ENCODE peak calls at places on chromosomes 7 and 10, in ten cellular contexts. One of them, this sample, is unnamed.
A peak's percentile ranks its signal among the peaks of the same experiment; 100 is the strongest.

GRCh38 chr7:30448461-30449189 is 30.0 kb downstream of the NOD1 start:
- DNase-seq in A549: no peak
- DNase-seq in aorta: no peak
- DNase-seq in fibroblast of lung: no peak
- DNase-seq in hepatocyte: no peak
- DNase-seq in spleen: no peak
- DNase-seq in ascending aorta: no peak
- DNase-seq in heart right ventricle: peak; percentile 50
- DNase-seq in PC-3: no peak
- DNase-seq in cardiac muscle cell: peak; percentile 76
- DNase-seq in this sample: no peak

GRCh38 chr10:14758451-14758850 is 16.2 kb downstream of the FAM107B start:
- DNase-seq in A549: no peak
- DNase-seq in aorta: no peak
- DNase-seq in fibroblast of lung: no peak
- DNase-seq in hepatocyte: no peak
- DNase-seq in spleen: no peak
- DNase-seq in ascending aorta: no peak
- DNase-seq in heart right ventricle: no peak
- DNase-seq in PC-3: no peak
- DNase-seq in cardiac muscle cell: no peak
- DNase-seq in this sample: no peak

GRCh38 chr10:8061274-8062211 is 7.1 kb downstream of the GATA3 start:
- DNase-seq in A549: no peak
- DNase-seq in aorta: no peak
- DNase-seq in fibroblast of lung: no peak
- DNase-seq in hepatocyte: no peak
- DNase-seq in spleen: no peak
- DNase-seq in ascending aorta: no peak
- DNase-seq in heart right ventricle: no peak
- DNase-seq in PC-3: no peak
- DNase-seq in cardiac muscle cell: peak; percentile 78
- DNase-seq in this sample: no peak

GRCh38 chr10:61776615-61777266 is 114.0 kb downstream of the CABCOCO1 start:
- DNase-seq in A549: no peak
- DNase-seq in aorta: no peak
- DNase-seq in fibroblast of lung: no peak
- DNase-seq in hepatocyte: no peak
- DNase-seq in spleen: no peak
- DNase-seq in ascending aorta: no peak
- DNase-seq in heart right ventricle: no peak
- DNase-seq in PC-3: no peak
- DNase-seq in cardiac muscle cell: no peak
- DNase-seq in this sample: no peak

GRCh38 chr7:36795451-36796021 is 71.2 kb upstream of the AOAH start:
- DNase-seq in A549: no peak
- DNase-seq in aorta: no peak
- DNase-seq in fibroblast of lung: no peak
- DNase-seq in hepatocyte: peak; percentile 27
- DNase-seq in spleen: no peak
- DNase-seq in ascending aorta: no peak
- DNase-seq in heart right ventricle: no peak
- DNase-seq in PC-3: peak; percentile 31
- DNase-seq in cardiac muscle cell: no peak
- DNase-seq in this sample: no peak

GRCh38 chr10:23499317-23499716 is 60.4 kb downstream of the OTUD1 start:
- DNase-seq in A549: no peak
- DNase-seq in aorta: no peak
- DNase-seq in fibroblast of lung: no peak
- DNase-seq in hepatocyte: no peak
- DNase-seq in spleen: no peak
- DNase-seq in ascending aorta: no peak
- DNase-seq in heart right ventricle: no peak
- DNase-seq in PC-3: no peak
- DNase-seq in cardiac muscle cell: no peak
- DNase-seq in this sample: no peak

GRCh38 chr7:85114342-85114741 is 72.5 kb downstream of the SEMA3D start:
- DNase-seq in A549: no peak
- DNase-seq in aorta: no peak
- DNase-seq in fibroblast of lung: no peak
- DNase-seq in hepatocyte: peak; percentile 19
- DNase-seq in spleen: no peak
- DNase-seq in ascending aorta: no peak
- DNase-seq in heart right ventricle: no peak
- DNase-seq in PC-3: peak; percentile 66
- DNase-seq in cardiac muscle cell: no peak
- DNase-seq in this sample: no peak

GRCh38 chr7:101401390-101402080 is 38.9 kb downstream of the COL26A1 start:
- DNase-seq in A549: peak; percentile 30
- DNase-seq in aorta: no peak
- DNase-seq in fibroblast of lung: no peak
- DNase-seq in hepatocyte: no peak
- DNase-seq in spleen: no peak
- DNase-seq in ascending aorta: no peak
- DNase-seq in heart right ventricle: no peak
- DNase-seq in PC-3: no peak
- DNase-seq in cardiac muscle cell: no peak
- DNase-seq in this sample: no peak

GRCh38 chr10:22640351-22640750 is 74.0 kb downstream of the PIP4K2A start:
- DNase-seq in A549: no peak
- DNase-seq in aorta: no peak
- DNase-seq in fibroblast of lung: no peak
- DNase-seq in hepatocyte: no peak
- DNase-seq in spleen: no peak
- DNase-seq in ascending aorta: no peak
- DNase-seq in heart right ventricle: no peak
- DNase-seq in PC-3: no peak
- DNase-seq in cardiac muscle cell: no peak
- DNase-seq in this sample: no peak

GRCh38 chr7:41891967-41892755 is 189.3 kb upstream of the INHBA start:
- DNase-seq in A549: no peak
- DNase-seq in aorta: peak; percentile 34
- DNase-seq in fibroblast of lung: no peak
- DNase-seq in hepatocyte: no peak
- DNase-seq in spleen: no peak
- DNase-seq in ascending aorta: no peak
- DNase-seq in heart right ventricle: peak; percentile 24
- DNase-seq in PC-3: no peak
- DNase-seq in cardiac muscle cell: peak; percentile 28
- DNase-seq in this sample: no peak

GRCh38 chr7:131555565-131556054 is 818 bp downstream of the PODXL start:
- DNase-seq in A549: no peak
- DNase-seq in aorta: no peak
- DNase-seq in fibroblast of lung: no peak
- DNase-seq in hepatocyte: no peak
- DNase-seq in spleen: peak; percentile 79
- DNase-seq in ascending aorta: no peak
- DNase-seq in heart right ventricle: no peak
- DNase-seq in PC-3: no peak
- DNase-seq in cardiac muscle cell: no peak
- DNase-seq in this sample: no peak

GRCh38 chr10:122128357-122128756 is 139.4 kb downstream of the TACC2 start:
- DNase-seq in A549: no peak
- DNase-seq in aorta: peak; percentile 83
- DNase-seq in fibroblast of lung: peak; percentile 29
- DNase-seq in hepatocyte: no peak
- DNase-seq in spleen: no peak
- DNase-seq in ascending aorta: peak; percentile 80
- DNase-seq in heart right ventricle: peak; percentile 82
- DNase-seq in PC-3: no peak
- DNase-seq in cardiac muscle cell: no peak
- DNase-seq in this sample: peak; percentile 78

GRCh38 chr10:122130474-122131110 is 140.5 kb upstream of the BTBD16 start:
- DNase-seq in A549: no peak
- DNase-seq in aorta: no peak
- DNase-seq in fibroblast of lung: peak; percentile 40
- DNase-seq in hepatocyte: no peak
- DNase-seq in spleen: no peak
- DNase-seq in ascending aorta: no peak
- DNase-seq in heart right ventricle: no peak
- DNase-seq in PC-3: no peak
- DNase-seq in cardiac muscle cell: no peak
- DNase-seq in this sample: no peak

GRCh38 chr10:122124808-122125207 is 135.8 kb downstream of the TACC2 start:
- DNase-seq in A549: no peak
- DNase-seq in aorta: no peak
- DNase-seq in fibroblast of lung: no peak
- DNase-seq in hepatocyte: no peak
- DNase-seq in spleen: no peak
- DNase-seq in ascending aorta: no peak
- DNase-seq in heart right ventricle: no peak
- DNase-seq in PC-3: no peak
- DNase-seq in cardiac muscle cell: no peak
- DNase-seq in this sample: no peak

GRCh38 chr10:122126763-122127659 is 138.0 kb downstream of the TACC2 start:
- DNase-seq in A549: peak; percentile 72
- DNase-seq in aorta: peak; percentile 64
- DNase-seq in fibroblast of lung: peak; percentile 96
- DNase-seq in hepatocyte: peak; percentile 79
- DNase-seq in spleen: no peak
- DNase-seq in ascending aorta: peak; percentile 84
- DNase-seq in heart right ventricle: peak; percentile 58
- DNase-seq in PC-3: peak; percentile 88
- DNase-seq in cardiac muscle cell: peak; percentile 63
- DNase-seq in this sample: peak; percentile 41

DNA sequence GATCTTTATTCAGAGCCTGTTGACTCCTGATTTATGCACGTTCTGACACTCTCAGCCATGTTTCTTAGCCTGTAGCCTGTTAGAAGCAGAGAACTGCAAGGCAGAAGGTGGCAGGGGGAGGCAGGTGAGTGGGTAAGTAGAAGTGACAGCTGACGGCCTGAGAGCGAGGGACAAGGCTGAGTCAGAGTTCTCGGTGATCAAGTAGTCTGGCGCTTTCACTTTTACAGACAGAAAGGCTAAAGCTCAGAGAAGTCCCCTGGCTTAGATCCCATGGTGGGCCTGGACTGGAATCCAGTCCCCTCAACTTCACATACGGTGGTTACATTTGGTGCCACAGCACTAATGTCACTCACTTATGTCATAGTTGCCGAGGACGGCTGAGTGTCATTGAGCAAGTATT is 139.0 kb downstream of the TACC2 start:
- DNase-seq in A549: no peak
- DNase-seq in aorta: peak; percentile 66
- DNase-seq in fibroblast of lung: no peak
- DNase-seq in hepatocyte: peak; percentile 59
- DNase-seq in spleen: no peak
- DNase-seq in ascending aorta: peak; percentile 74
- DNase-seq in heart right ventricle: peak; percentile 42
- DNase-seq in PC-3: peak; percentile 25
- DNase-seq in cardiac muscle cell: peak; percentile 50
- DNase-seq in this sample: peak; percentile 47
- H3K27ac ChIP-seq in A549: peak overlapping the region; percentile 25
- H3K27ac ChIP-seq in aorta: peak overlapping the region; percentile 1
- H3K27ac ChIP-seq in fibroblast of lung: peak overlapping the region; percentile 64
- H3K27ac ChIP-seq in hepatocyte: peak overlapping the region; percentile 73
- H3K27ac ChIP-seq in spleen: no peak overlapping the region
- H3K27ac ChIP-seq in ascending aorta: peak overlapping the region; percentile 88
- H3K27ac ChIP-seq in heart right ventricle: peak overlapping the region; percentile 54
- H3K27ac ChIP-seq in PC-3: peak overlapping the region; percentile 16
- H3K27ac ChIP-seq in cardiac muscle cell: peak overlapping the region; percentile 83
- H3K27ac ChIP-seq in this sample: peak overlapping the region; percentile 91

DNA sequence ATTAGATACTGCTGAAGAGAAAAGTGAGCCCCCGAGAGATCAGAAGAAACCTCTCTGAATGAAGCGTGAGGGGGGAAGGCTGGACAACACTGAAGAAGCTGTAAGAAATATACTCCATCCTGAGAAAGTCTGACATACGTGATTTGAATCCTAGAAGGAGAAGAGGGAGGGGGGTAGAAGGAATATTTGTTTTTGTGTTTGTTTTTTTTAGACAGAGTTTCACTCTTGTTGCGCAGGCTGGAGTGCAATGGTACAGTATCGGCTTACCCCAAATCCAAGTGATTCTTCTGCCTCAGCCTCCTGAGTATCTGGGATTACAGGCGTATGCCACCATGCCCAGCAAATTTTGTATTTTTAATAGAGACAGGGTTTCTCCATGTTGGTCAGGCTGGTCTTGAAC is 52.6 kb downstream of the GALNT11 start:
- DNase-seq in A549: no peak
- DNase-seq in aorta: no peak
- DNase-seq in fibroblast of lung: no peak
- DNase-seq in hepatocyte: no peak
- DNase-seq in spleen: no peak
- DNase-seq in ascending aorta: no peak
- DNase-seq in heart right ventricle: no peak
- DNase-seq in PC-3: no peak
- DNase-seq in cardiac muscle cell: no peak
- DNase-seq in this sample: no peak
- H3K4me1 ChIP-seq in A549: peaks cover 60% of the 10 kb centered on the region
- H3K4me1 ChIP-seq in aorta: peaks cover 2% of the 10 kb centered on the region
- H3K4me1 ChIP-seq in fibroblast of lung: no peaks in the 10 kb centered on the region
- H3K4me1 ChIP-seq in hepatocyte: peaks cover 15% of the 10 kb centered on the region
- H3K4me1 ChIP-seq in spleen: peaks cover 40% of the 10 kb centered on the region
- H3K4me1 ChIP-seq in ascending aorta: no peaks in the 10 kb centered on the region
- H3K4me1 ChIP-seq in heart right ventricle: peaks cover 6% of the 10 kb centered on the region
- H3K4me1 ChIP-seq in PC-3: no peaks in the 10 kb centered on the region
- H3K4me1 ChIP-seq in cardiac muscle cell: peaks cover 13% of the 10 kb centered on the region
- H3K4me1 ChIP-seq in this sample: no peaks in the 10 kb centered on the region

GRCh38 chr10:119412244-119412750 is 130.2 kb downstream of the RGS10 start:
- DNase-seq in A549: no peak
- DNase-seq in aorta: peak; percentile 88
- DNase-seq in fibroblast of lung: peak; percentile 95
- DNase-seq in hepatocyte: no peak
- DNase-seq in spleen: peak; percentile 84
- DNase-seq in ascending aorta: peak; percentile 79
- DNase-seq in heart right ventricle: peak; percentile 82
- DNase-seq in PC-3: no peak
- DNase-seq in cardiac muscle cell: no peak
- DNase-seq in this sample: peak; percentile 84
- H3K27ac ChIP-seq in A549: no peak overlapping the region
- H3K27ac ChIP-seq in aorta: no peak overlapping the region
- H3K27ac ChIP-seq in fibroblast of lung: peak overlapping the region; percentile 92
- H3K27ac ChIP-seq in hepatocyte: peak overlapping the region; percentile 87
- H3K27ac ChIP-seq in spleen: peak overlapping the region; percentile 75
- H3K27ac ChIP-seq in ascending aorta: peak overlapping the region; percentile 65
- H3K27ac ChIP-seq in heart right ventricle: peak overlapping the region; percentile 54
- H3K27ac ChIP-seq in PC-3: no peak overlapping the region
- H3K27ac ChIP-seq in cardiac muscle cell: peak overlapping the region; percentile 36
- H3K27ac ChIP-seq in this sample: peak overlapping the region; percentile 70

DNA sequence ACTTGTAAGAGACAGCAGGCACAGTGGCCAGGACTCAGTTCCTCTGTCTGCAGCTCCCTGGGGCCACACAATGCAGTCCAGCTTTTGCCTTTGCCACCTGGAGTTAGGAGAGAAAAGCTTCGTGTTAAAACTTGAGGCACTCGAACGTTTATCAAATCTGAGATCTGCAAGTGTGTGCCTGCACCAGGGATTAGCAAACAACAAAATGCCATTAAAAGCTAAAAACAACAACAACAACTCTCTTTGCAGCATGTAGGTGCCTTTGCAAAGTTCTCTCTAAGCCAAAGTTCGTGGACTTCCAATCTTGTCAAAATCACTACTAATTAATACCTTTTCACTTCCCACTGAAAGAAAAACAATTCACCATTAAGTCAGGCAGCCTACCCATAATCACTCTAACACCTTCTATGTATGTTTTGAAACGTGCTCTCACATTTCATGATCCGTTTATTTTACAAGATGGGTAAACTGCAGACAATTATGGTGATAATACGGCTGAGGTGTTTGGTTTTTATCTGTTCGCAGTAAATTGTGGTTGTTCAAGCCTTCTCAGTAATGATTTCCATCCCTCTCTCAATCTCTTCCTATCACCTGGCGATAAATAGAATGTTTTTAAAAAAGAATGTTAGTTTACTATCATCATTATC is 36.2 kb upstream of the SDK1 start:
- DNase-seq in A549: no peak
- DNase-seq in aorta: no peak
- DNase-seq in fibroblast of lung: no peak
- DNase-seq in hepatocyte: no peak
- DNase-seq in spleen: no peak
- DNase-seq in ascending aorta: no peak
- DNase-seq in heart right ventricle: no peak
- DNase-seq in PC-3: no peak
- DNase-seq in cardiac muscle cell: no peak
- DNase-seq in this sample: no peak
- H3K4me1 ChIP-seq in A549: peaks cover 12% of the 10 kb centered on the region
- H3K4me1 ChIP-seq in aorta: no peaks in the 10 kb centered on the region
- H3K4me1 ChIP-seq in fibroblast of lung: peaks cover 3% of the 10 kb centered on the region
- H3K4me1 ChIP-seq in hepatocyte: no peaks in the 10 kb centered on the region
- H3K4me1 ChIP-seq in spleen: no peaks in the 10 kb centered on the region
- H3K4me1 ChIP-seq in ascending aorta: no peaks in the 10 kb centered on the region
- H3K4me1 ChIP-seq in heart right ventricle: no peaks in the 10 kb centered on the region
- H3K4me1 ChIP-seq in PC-3: peaks cover 9% of the 10 kb centered on the region
- H3K4me1 ChIP-seq in cardiac muscle cell: peaks cover 11% of the 10 kb centered on the region
- H3K4me1 ChIP-seq in this sample: no peaks in the 10 kb centered on the region